ENCODE peak calls at places on chromosomes 11 and 22, in five cellular contexts. F is colonic mucosa, M is Karpas-422, U is fibroblast of lung, L is PC-9. C is an unnamed sample.

GRCh38 chr11:84249344-84250135 is 963.4 kb upstream of the CCDC90B start:
- DNase-seq in F (no peak), M (peak; percentile 44), U (peak; percentile 17), L (no peak), C (no peak)

GRCh38 chr22:26589367-26589844 is 526 bp downstream of the TPST2 start:
- DNase-seq in F (peak; percentile 55), M (peak; percentile 69), U (no peak), L (no peak), C (no peak)

GRCh38 chr11:3964056-3964455 is 108.6 kb downstream of the STIM1 start:
- DNase-seq in F (no peak), M (no peak), U (no peak), L (no peak), C (no peak)

GRCh38 chr11:12269446-12270214 is 107.7 kb upstream of the PARVA start:
- DNase-seq in F (peak; percentile 37), M (no peak), U (no peak), L (no peak), C (no peak)

GRCh38 chr11:65695459-65696241 is 16.4 kb upstream of the KAT5 start:
- DNase-seq in F (peak; percentile 85), M (peak; percentile 32), U (no peak), L (no peak), C (no peak)

GRCh38 chr11:113850188-113850587 is 25.2 kb downstream of the USP28 start:
- DNase-seq in F (no peak), M (no peak), U (no peak), L (no peak), C (no peak)

GRCh38 chr11:12552677-12553076 is 121.5 kb upstream of the TEAD1 start:
- DNase-seq in F (no peak), M (no peak), U (peak; percentile 88), L (no peak), C (no peak)

GRCh38 chr11:82003671-82004148 is 730.0 kb downstream of the FAM181B start:
- DNase-seq in F (no peak), M (no peak), U (peak; percentile 66), L (peak; percentile 40), C (no peak)

GRCh38 chr22:47697861-47698260 is 935.4 kb downstream of the TBC1D22A start:
- DNase-seq in F (no peak), M (no peak), U (no peak), L (no peak), C (no peak)

GRCh38 chr11:16226245-16226644 is 130.1 kb downstream of the SOX6 start:
- DNase-seq in F (peak; percentile 89), M (no peak), U (peak; percentile 31), L (no peak), C (peak; percentile 36)

DNA sequence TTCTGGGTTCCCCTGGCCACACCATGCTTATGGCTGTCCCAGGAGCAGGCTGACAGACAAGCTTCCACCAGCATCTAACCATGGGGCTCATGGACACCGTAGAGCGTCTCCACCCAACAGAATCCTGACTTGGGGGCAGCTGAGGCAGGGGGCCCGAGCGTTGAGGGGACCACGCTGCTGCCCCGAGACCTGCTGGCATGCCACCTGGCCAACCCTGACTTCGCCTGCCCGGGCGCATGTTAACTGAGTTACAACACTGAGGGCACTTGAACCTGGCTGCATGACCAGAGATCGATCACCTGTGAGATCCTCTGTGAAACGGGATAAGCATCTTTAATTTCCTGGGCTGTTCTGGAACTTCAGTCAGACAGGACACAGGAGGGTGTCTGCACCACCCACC is 13.7 kb downstream of the PPM1F start:
- DNase-seq in F (no peak), M (no peak), U (no peak), L (no peak), C (no peak)
- H3K4me3 ChIP-seq in F (no peak overlapping the region), M (peak overlapping the region; percentile 69), U (no peak overlapping the region), L (no peak overlapping the region), C (no peak overlapping the region)

DNA sequence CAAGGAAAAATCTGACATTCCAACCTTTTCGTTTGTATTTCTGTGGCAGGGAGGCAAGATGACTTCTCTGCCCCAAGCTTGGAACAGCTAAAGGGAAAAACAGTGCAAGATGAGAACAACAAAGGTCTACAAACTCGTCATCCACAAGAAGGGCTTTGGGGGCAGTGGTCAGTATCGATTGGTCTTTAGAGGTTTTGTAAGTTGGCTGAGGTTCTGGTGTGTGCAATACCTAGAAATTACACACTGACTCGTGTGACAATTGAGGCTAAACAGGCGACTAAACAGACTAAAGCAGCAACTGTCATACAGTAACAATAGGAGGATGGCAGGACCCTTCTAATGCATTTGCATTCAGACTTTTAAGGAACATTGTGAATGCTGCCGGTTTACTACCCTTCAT is 994 bp downstream of the DEPDC5 start:
- DNase-seq in F (no peak), M (no peak), U (no peak), L (no peak), C (no peak)
- H3K4me3 ChIP-seq in F (peak overlapping the region; percentile 82), M (peak overlapping the region; percentile 92), U (peak overlapping the region; percentile 81), L (peak overlapping the region; percentile 95), C (peak overlapping the region; percentile 85)

DNA sequence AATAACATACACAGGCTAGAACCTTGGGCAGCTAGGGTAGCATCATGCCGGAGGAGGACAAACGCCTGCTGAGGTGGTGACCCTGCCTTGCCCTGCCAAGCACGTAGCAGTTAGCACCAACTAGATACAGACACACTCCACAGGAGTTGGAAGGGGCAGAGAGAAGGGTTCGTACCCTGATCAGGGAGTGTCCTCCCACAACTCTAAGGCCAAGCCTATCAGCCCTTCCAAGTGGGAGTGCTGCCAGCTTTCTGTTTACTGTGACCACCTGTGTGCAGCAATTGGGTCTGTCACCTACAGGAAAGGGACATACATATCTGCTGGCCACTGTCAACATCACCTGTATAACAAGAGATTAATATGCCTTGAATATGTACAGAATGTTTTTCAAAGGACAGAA is 1.9 kb upstream of the THAP7 start:
- DNase-seq in F (peak; percentile 55), M (no peak), U (no peak), L (no peak), C (no peak)
- H3K4me3 ChIP-seq in F (no peak overlapping the region), M (peak overlapping the region; percentile 95), U (peak overlapping the region; percentile 67), L (peak overlapping the region; percentile 89), C (no peak overlapping the region)

GRCh38 chr22:33918676-33919590 is 1.3 kb downstream of the LARGE1 start:
- DNase-seq in F (no peak), M (no peak), U (peak; percentile 49), L (no peak), C (no peak)
- H3K4me3 ChIP-seq in F (peak overlapping the region; percentile 53), M (no peak overlapping the region), U (peak overlapping the region; percentile 81), L (peak overlapping the region; percentile 56), C (peak overlapping the region; percentile 90)

DNA sequence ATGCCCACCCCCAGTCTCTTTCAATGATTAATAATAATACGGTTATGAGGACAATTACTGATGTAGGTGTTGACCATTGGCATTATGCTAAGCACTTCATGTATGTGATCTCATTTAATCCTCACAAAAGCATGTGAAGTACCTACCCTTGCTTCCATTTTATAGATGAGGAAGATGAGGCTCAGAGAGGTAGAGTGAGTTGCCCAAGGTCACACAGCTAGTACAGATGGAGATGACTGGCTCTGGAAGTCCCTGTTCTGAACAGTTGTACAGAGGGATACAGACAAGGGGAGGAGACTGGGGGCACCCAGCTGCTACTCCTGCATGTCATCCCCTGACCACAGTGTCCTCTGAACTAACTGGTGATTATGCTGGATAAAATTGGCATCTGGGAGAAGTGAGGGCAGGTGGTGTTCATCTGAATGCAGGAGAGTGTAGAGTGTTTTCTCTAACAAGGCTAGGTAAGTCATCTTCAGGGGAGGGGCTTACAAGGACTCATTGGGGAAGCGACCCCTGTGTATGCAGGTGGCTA is 43.2 kb downstream of the KIAA1671 start:
- DNase-seq in F (no peak), M (no peak), U (no peak), L (no peak), C (no peak)
- H3K4me3 ChIP-seq in F (no peak overlapping the region), M (no peak overlapping the region), U (no peak overlapping the region), L (no peak overlapping the region), C (no peak overlapping the region)

DNA sequence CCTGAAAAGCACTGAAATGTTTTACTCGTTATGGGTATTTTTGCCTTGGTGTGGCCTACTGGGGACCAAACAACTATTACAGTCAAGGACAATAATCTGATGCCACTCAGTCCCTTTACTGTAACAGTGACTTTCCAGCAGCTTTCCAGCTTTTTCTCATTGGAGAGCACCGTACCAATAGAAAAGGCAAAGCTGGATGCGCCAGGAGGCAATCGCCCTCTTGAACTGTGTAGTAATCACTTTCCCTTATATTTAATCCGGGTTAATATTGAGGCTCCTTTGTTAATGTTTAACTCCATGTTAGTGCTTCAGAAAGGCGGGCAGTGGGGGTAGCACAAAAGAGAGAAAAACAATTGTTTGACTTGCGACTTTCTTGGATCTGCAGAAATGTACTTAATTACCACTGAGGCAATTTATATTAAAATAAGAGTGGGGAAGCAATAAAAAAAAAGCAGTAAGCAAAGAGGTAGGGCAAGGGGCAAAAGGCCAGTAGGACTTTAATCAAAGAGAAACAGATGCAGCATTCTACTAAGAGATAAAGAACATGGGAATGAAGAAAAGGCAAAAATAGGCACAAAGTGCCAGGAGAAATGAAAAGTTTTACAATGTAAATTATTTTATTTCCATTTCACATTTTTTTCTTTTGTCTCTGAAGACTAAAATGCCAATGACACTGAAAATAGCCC is 81.6 kb downstream of the LRRC4C start:
- DNase-seq in F (no peak), M (no peak), U (no peak), L (no peak), C (no peak)
- H3K4me3 ChIP-seq in F (no peak overlapping the region), M (no peak overlapping the region), U (no peak overlapping the region), L (no peak overlapping the region), C (no peak overlapping the region)

C was measured in MM.1S.